ENCODE peak calls at places on chromosome 14, in nine cellular contexts. K, L, Z, Y, R, E, H, M and J are unnamed samples.
A peak's percentile ranks its signal among the peaks of the same experiment; 100 is the strongest.

GRCh38 chr14:64572721-64573508 is 23.2 kb downstream of the PPP1R36 start:
- DNase-seq in L (no peak), E (no peak), K (no peak), Z (peak; percentile 65), R (no peak), M (no peak), H (no peak), Y (no peak), J (no peak)

GRCh38 chr14:79279645-79280399 is 931.5 kb downstream of the DIO2 start:
- DNase-seq in Z (peak; percentile 10), R (peak; percentile 9), K (peak; percentile 14), E (peak; percentile 34), H (no peak), M (peak; percentile 53), L (peak; percentile 29), Y (peak; percentile 22), J (no peak)

GRCh38 chr14:34252227-34252626 is 209.8 kb downstream of the SPTSSA start:
- DNase-seq in M (no peak), E (no peak), Z (no peak), H (no peak), K (peak; percentile 44), Y (no peak), R (no peak), L (no peak), J (no peak)

GRCh38 chr14:35558680-35559079 is 24.7 kb downstream of the INSM2 start:
- DNase-seq in Z (no peak), L (no peak), M (no peak), Y (no peak), E (no peak), R (no peak), K (no peak), H (no peak), J (no peak)

GRCh38 chr14:106277503-106277902 is 751.1 kb downstream of the TMEM121 start:
- DNase-seq in Z (no peak), L (no peak), R (peak; percentile 18), H (no peak), Y (no peak), E (no peak), K (no peak), M (no peak), J (peak; percentile 43)

GRCh38 chr14:67428501-67429031 is 16.6 kb upstream of the PLEK2 start:
- DNase-seq in Y (no peak), K (no peak), M (no peak), H (no peak), R (peak; percentile 41), L (no peak), E (peak; percentile 95), Z (peak; percentile 75), J (no peak)

GRCh38 chr14:37594238-37594915 is 672 bp downstream of the FOXA1 start:
- DNase-seq in E (peak; percentile 42), Y (no peak), R (peak; percentile 82), M (peak; percentile 76), Z (peak; percentile 80), H (no peak), L (peak; percentile 91), K (no peak), J (peak; percentile 62)

GRCh38 chr14:22379727-22380126 is 209.3 kb downstream of the DAD1 start:
- DNase-seq in K (no peak), R (no peak), M (no peak), Z (peak; percentile 56), Y (no peak), E (no peak), L (no peak), H (no peak), J (no peak)

DNA sequence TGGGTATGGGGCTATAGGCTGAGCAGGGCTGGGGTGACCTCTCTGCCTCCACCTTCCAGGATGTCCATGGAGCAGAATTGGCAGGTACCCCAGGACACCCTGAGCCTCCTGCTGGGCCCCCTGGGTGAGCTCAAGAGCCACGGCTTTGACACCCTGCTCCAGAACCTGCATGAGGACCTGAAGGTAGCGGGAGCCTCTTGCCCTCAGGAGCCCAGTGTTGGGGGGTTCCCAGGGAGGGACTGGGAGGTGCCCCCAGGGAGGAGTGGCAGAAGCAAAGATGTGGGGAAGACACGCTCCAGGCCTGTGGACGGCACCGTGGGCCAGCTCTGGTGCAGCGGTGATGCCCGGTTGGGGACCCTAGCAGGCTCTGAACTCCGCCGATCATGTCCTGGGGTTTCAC is 8.3 kb downstream of the TNFAIP2 start:
- DNase-seq in L (no peak), R (no peak), E (no peak), Z (no peak), M (no peak), Y (no peak), K (peak; percentile 10), H (no peak), J (no peak)
- H3K36me3 ChIP-seq in L (no peaks in the 10 kb centered on the region), R (no peaks in the 10 kb centered on the region), E (peaks cover 8% of the 10 kb centered on the region), Z (no peaks in the 10 kb centered on the region), M (peaks cover 84% of the 10 kb centered on the region), Y (peaks cover 21% of the 10 kb centered on the region), K (peaks cover 4% of the 10 kb centered on the region), H (peaks cover 73% of the 10 kb centered on the region), J (no peaks in the 10 kb centered on the region)

DNA sequence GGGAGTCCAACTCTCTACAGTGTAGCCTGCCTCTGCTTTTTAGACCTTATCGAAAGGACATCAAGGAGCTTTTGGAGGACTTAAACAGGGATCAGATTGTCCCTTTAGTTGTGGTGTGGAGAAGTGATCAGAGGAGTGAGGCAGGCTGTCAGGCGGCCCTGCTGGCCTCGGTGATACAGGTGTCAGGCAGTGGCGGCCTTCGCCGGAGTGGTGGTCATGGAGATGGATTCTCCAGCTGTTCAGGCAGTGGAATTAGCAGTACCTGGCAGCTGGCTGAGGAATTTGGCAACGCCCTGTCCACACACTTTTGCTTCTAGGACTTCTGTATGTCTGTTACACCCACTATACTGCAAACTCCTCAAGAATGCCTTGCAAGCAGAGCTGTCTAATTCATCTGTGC is 4.2 kb upstream of the CLMN start:
- DNase-seq in Z (no peak), H (no peak), E (peak; percentile 89), M (peak; percentile 60), L (no peak), R (no peak), Y (no peak), K (no peak), J (no peak)
- H3K27me3 ChIP-seq in Z (peaks cover 13% of the 10 kb centered on the region), H (peaks cover 13% of the 10 kb centered on the region), E (no peaks in the 10 kb centered on the region), M (no peaks in the 10 kb centered on the region), L (no peaks in the 10 kb centered on the region), R (no peaks in the 10 kb centered on the region), Y (no peaks in the 10 kb centered on the region), K (no peaks in the 10 kb centered on the region), J (no peaks in the 10 kb centered on the region)

GRCh38 chr14:68789798-68790655 is 2.8 kb downstream of the ZFP36L1 start:
- DNase-seq in K (peak; percentile 32), Z (no peak), L (peak; percentile 52), H (no peak), R (peak; percentile 33), M (no peak), Y (no peak), E (peak; percentile 36), J (no peak)

GRCh38 chr14:68792022-68792829 is 641 bp downstream of the ZFP36L1 start:
- DNase-seq in E (peak; percentile 39), M (no peak), Z (no peak), L (peak; percentile 56), H (no peak), K (peak; percentile 38), Y (no peak), R (no peak), J (no peak)

GRCh38 chr14:68792830-68793733 is at the start of gene ZFP36L1:
- DNase-seq in R (peak; percentile 94), Y (peak; percentile 95), Z (peak; percentile 95), K (peak; percentile 96), E (peak; percentile 99), H (peak; percentile 94), M (peak; percentile 96), L (peak; percentile 96), J (no peak)

GRCh38 chr14:68790656-68791077 is 2.2 kb downstream of the ZFP36L1 start:
- DNase-seq in L (peak; percentile 43), K (peak; percentile 13), E (peak; percentile 5), H (no peak), M (no peak), Y (no peak), Z (no peak), R (no peak), J (no peak)

GRCh38 chr14:68791078-68791983 is 1.5 kb downstream of the ZFP36L1 start:
- DNase-seq in M (no peak), K (peak; percentile 28), E (peak; percentile 17), R (no peak), Y (no peak), Z (no peak), H (no peak), L (peak; percentile 60), J (no peak)
- H3K36me3 ChIP-seq in M (peaks cover 50% of the 10 kb centered on the region), K (no peaks in the 10 kb centered on the region), E (peaks cover 26% of the 10 kb centered on the region), R (peaks cover 25% of the 10 kb centered on the region), Y (peaks cover 54% of the 10 kb centered on the region), Z (peaks cover 35% of the 10 kb centered on the region), H (peaks cover 40% of the 10 kb centered on the region), L (no peaks in the 10 kb centered on the region), J (no peaks in the 10 kb centered on the region)

GRCh38 chr14:101373690-101374295 is 187.5 kb upstream of the DIO3 start:
- DNase-seq in R (no peak), M (no peak), E (no peak), Y (no peak), H (no peak), L (no peak), K (no peak), Z (no peak), J (no peak)

GRCh38 chr14:101372894-101373640 is 188.2 kb upstream of the DIO3 start:
- DNase-seq in Y (no peak), H (no peak), Z (no peak), R (no peak), E (no peak), K (no peak), M (no peak), L (no peak), J (no peak)

GRCh38 chr14:101372494-101372813 is 188.8 kb upstream of the DIO3 start:
- DNase-seq in R (no peak), Z (no peak), H (no peak), M (no peak), K (no peak), Y (no peak), L (no peak), E (no peak), J (no peak)

GRCh38 chr14:101377069-101377468 is 184.2 kb upstream of the DIO3 start:
- DNase-seq in Y (no peak), E (no peak), H (no peak), M (no peak), K (no peak), R (no peak), L (no peak), Z (no peak), J (no peak)

DNA sequence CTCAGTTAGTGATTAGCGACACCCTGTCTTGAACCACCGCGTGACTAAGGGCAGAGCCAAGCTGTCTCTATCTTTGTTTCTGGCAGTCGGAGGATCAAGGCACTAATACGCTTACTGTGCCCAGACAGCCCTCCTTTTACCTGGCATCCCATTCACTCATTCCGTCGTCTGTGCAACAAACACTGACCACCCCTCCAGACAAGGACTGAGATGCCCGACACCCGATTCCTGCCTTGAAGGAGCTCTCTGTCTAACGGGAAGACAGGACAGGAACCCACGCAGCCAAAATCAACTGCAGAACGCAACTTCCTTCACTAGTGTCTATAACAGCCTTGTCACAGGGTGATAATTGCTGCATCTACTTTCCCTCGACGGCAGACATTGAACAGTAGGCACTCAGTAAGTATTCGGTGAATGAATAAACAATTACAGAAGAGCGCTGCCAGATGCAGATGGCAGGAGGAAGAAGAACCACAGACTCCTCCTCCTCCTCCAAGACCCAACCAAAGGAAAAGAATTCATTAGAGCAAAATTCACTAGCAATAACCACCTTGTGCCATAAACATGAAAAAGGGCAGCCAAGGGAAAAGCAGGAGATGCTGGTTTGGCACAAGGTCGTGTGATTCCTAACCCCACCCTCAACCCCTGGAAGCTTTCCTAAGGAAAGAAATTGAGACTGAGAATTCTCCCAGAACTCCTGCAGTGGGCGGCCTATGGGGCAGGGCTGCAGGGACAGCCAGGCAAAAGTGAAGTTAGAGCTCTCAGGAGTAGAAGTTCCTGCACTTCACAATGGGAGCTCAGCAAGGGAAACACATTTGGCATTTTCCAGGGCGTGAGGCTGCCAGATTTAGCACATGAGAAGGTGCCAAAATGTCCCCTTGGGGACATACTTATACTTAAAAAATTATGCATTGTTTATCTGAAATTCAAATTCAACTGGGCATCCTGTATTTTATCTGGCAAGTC is 186.6 kb upstream of the DIO3 start:
- DNase-seq in K (no peak), M (no peak), H (no peak), Y (no peak), Z (no peak), E (no peak), R (no peak), L (no peak), J (no peak)
- H3K27me3 ChIP-seq in K (peaks cover 9% of the 10 kb centered on the region), M (no peaks in the 10 kb centered on the region), H (peaks cover 63% of the 10 kb centered on the region), Y (no peaks in the 10 kb centered on the region), Z (peaks cover 5% of the 10 kb centered on the region), E (no peaks in the 10 kb centered on the region), R (no peaks in the 10 kb centered on the region), L (no peaks in the 10 kb centered on the region), J (peaks cover 6% of the 10 kb centered on the region)